ENCODE peak calls at places on chromosome 19, in five cellular contexts. One of them, this sample, is unnamed.

GRCh38 chr19:2391118-2391725 is 31.2 kb downstream of the TMPRSS9 start:
- DNase-seq in astrocyte: peak
- DNase-seq in heart right ventricle: no peak
- DNase-seq in psoas muscle: no peak
- DNase-seq in esophagus muscularis mucosa: no peak
- DNase-seq in this sample: peak

GRCh38 chr19:50384685-50385535 is 763 bp downstream of the POLD1 start:
- DNase-seq in heart right ventricle: no peak
- DNase-seq in astrocyte: peak
- DNase-seq in esophagus muscularis mucosa: no peak
- DNase-seq in psoas muscle: no peak
- DNase-seq in this sample: peak

GRCh38 chr19:3785464-3785937 is 680 bp downstream of the MATK start:
- DNase-seq in psoas muscle: no peak
- DNase-seq in heart right ventricle: no peak
- DNase-seq in astrocyte: no peak
- DNase-seq in esophagus muscularis mucosa: no peak
- DNase-seq in this sample: no peak

GRCh38 chr19:45423589-45424190 is at the start of gene ERCC1:
- DNase-seq in heart right ventricle: peak
- DNase-seq in psoas muscle: peak
- DNase-seq in esophagus muscularis mucosa: peak
- DNase-seq in astrocyte: peak
- DNase-seq in this sample: peak

GRCh38 chr19:56837892-56838679 is 2.4 kb downstream of the PEG3 start:
- DNase-seq in astrocyte: no peak
- DNase-seq in esophagus muscularis mucosa: no peak
- DNase-seq in heart right ventricle: peak
- DNase-seq in psoas muscle: peak
- DNase-seq in this sample: peak

GRCh38 chr19:51719251-51719901 is 4.4 kb downstream of the HAS1 start:
- DNase-seq in psoas muscle: no peak
- DNase-seq in esophagus muscularis mucosa: no peak
- DNase-seq in astrocyte: no peak
- DNase-seq in heart right ventricle: no peak
- DNase-seq in this sample: no peak

GRCh38 chr19:23318143-23318542 is 67.9 kb upstream of the ZNF724 start:
- DNase-seq in heart right ventricle: no peak
- DNase-seq in esophagus muscularis mucosa: no peak
- DNase-seq in psoas muscle: no peak
- DNase-seq in astrocyte: no peak
- DNase-seq in this sample: no peak

GRCh38 chr19:36771275-36772231 is 1.1 kb downstream of the ZNF850 start:
- DNase-seq in heart right ventricle: peak
- DNase-seq in astrocyte: peak
- DNase-seq in esophagus muscularis mucosa: peak
- DNase-seq in psoas muscle: peak
- DNase-seq in this sample: peak

GRCh38 chr19:32351807-32352630 is 6.6 kb downstream of the ZNF507 start:
- DNase-seq in psoas muscle: no peak
- DNase-seq in heart right ventricle: no peak
- DNase-seq in esophagus muscularis mucosa: no peak
- DNase-seq in astrocyte: peak
- DNase-seq in this sample: peak

GRCh38 chr19:38213911-38214625 is 10.0 kb downstream of the DPF1 start:
- DNase-seq in esophagus muscularis mucosa: no peak
- DNase-seq in astrocyte: peak
- DNase-seq in heart right ventricle: no peak
- DNase-seq in psoas muscle: no peak
- DNase-seq in this sample: peak

GRCh38 chr19:3192228-3192635 is 6.5 kb downstream of the NCLN start:
- DNase-seq in esophagus muscularis mucosa: no peak
- DNase-seq in astrocyte: no peak
- DNase-seq in psoas muscle: no peak
- DNase-seq in heart right ventricle: no peak
- DNase-seq in this sample: no peak

GRCh38 chr19:55405638-55406037 is 1.9 kb downstream of the UBE2S start:
- DNase-seq in astrocyte: no peak
- DNase-seq in esophagus muscularis mucosa: no peak
- DNase-seq in heart right ventricle: no peak
- DNase-seq in psoas muscle: no peak
- DNase-seq in this sample: no peak
- H3K4me3 ChIP-seq in astrocyte: peak
- H3K4me3 ChIP-seq in esophagus muscularis mucosa: no peak
- H3K4me3 ChIP-seq in heart right ventricle: no peak
- H3K4me3 ChIP-seq in psoas muscle: no peak
- H3K4me3 ChIP-seq in this sample: peak

GRCh38 chr19:39845172-39845571 is 1.0 kb downstream of the FBL start:
- DNase-seq in psoas muscle: no peak
- DNase-seq in esophagus muscularis mucosa: no peak
- DNase-seq in astrocyte: no peak
- DNase-seq in heart right ventricle: no peak
- DNase-seq in this sample: no peak
- H3K27ac ChIP-seq in psoas muscle: peak
- H3K27ac ChIP-seq in esophagus muscularis mucosa: peak
- H3K27ac ChIP-seq in astrocyte: peak
- H3K27ac ChIP-seq in heart right ventricle: no peak
- H3K27ac ChIP-seq in this sample: no peak

DNA sequence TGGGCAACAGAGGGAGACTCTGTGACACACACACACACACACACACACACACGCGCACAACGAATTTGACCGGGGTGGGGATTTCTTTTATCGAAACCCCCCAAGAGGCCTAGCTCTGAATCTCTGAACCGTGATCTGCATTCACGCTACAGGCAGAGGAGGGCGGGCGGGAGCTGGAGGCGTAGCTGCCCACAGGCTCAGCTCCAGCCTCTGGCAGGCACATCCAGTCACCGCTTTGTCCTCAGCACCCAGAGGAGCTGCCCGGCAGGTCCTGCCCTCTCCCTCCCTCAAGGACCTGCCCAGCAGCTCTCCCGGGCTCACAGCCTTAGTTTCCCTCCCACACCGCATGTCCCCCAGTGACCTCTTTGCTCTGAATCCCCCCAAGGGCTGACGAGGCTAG is 20.0 kb downstream of the CILP2 start:
- DNase-seq in astrocyte: no peak
- DNase-seq in esophagus muscularis mucosa: no peak
- DNase-seq in heart right ventricle: no peak
- DNase-seq in psoas muscle: no peak
- DNase-seq in this sample: no peak
- TF ChIP-seq CTCF in astrocyte: no peak
- TF ChIP-seq CTCF in esophagus muscularis mucosa: no peak
- TF ChIP-seq CTCF in heart right ventricle: no peak
- TF ChIP-seq CTCF in psoas muscle: no peak
- TF ChIP-seq CTCF in this sample: no peak

DNA sequence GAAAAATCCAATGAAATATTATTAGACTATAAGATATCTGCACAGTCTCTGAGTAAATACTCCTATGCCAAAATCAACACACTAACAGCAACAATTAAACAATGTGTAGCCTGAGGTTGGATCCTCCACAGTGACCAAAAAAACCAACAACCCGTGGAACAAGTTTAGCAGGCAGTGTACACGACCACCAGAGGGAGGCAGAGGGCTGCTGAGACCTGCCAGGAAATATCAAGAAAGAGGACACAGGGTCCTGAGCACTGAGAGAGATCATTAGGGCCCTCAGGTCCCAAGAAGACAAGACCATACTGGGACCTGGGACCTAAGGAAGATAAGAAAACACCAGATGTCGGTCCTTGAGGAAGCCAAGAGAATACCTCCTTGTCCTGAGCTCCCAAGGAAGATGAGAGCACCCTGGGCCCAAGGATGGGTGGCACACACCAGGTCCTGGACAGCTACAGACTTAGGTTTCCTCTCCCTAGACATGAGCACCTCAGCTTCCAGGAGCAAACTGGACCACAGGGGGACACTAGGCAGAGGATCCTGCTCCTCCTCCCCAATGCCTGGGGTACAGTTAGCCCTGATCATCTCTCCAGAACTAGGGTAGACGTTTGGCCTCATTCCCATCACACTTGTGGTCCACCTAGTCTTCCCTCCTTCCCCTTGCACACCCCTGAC is 822 bp upstream of the ZNF274 start:
- DNase-seq in psoas muscle: peak
- DNase-seq in esophagus muscularis mucosa: no peak
- DNase-seq in heart right ventricle: peak
- DNase-seq in astrocyte: no peak
- DNase-seq in this sample: peak
- H3K4me3 ChIP-seq in psoas muscle: peak
- H3K4me3 ChIP-seq in esophagus muscularis mucosa: peak
- H3K4me3 ChIP-seq in heart right ventricle: peak
- H3K4me3 ChIP-seq in astrocyte: peak
- H3K4me3 ChIP-seq in this sample: peak

GRCh38 chr19:17209126-17210036 is 5.8 kb upstream of the USE1 start:
- DNase-seq in astrocyte: no peak
- DNase-seq in psoas muscle: no peak
- DNase-seq in esophagus muscularis mucosa: no peak
- DNase-seq in heart right ventricle: no peak
- DNase-seq in this sample: no peak
- H3K27ac ChIP-seq in astrocyte: no peak
- H3K27ac ChIP-seq in psoas muscle: no peak
- H3K27ac ChIP-seq in esophagus muscularis mucosa: no peak
- H3K27ac ChIP-seq in heart right ventricle: no peak
- H3K27ac ChIP-seq in this sample: no peak

GRCh38 chr19:35061583-35062373 is 20.3 kb downstream of the HPN start:
- DNase-seq in astrocyte: peak
- DNase-seq in esophagus muscularis mucosa: no peak
- DNase-seq in heart right ventricle: no peak
- DNase-seq in psoas muscle: peak
- DNase-seq in this sample: no peak
- TF ChIP-seq CTCF in astrocyte: no peak
- TF ChIP-seq CTCF in esophagus muscularis mucosa: no peak
- TF ChIP-seq CTCF in heart right ventricle: no peak
- TF ChIP-seq CTCF in psoas muscle: no peak
- TF ChIP-seq CTCF in this sample: no peak

GRCh38 chr19:49335071-49335783 is at the start of gene CD37:
- DNase-seq in esophagus muscularis mucosa: no peak
- DNase-seq in astrocyte: no peak
- DNase-seq in psoas muscle: no peak
- DNase-seq in heart right ventricle: no peak
- DNase-seq in this sample: no peak
- H3K4me3 ChIP-seq in esophagus muscularis mucosa: peak
- H3K4me3 ChIP-seq in astrocyte: no peak
- H3K4me3 ChIP-seq in psoas muscle: peak
- H3K4me3 ChIP-seq in heart right ventricle: peak
- H3K4me3 ChIP-seq in this sample: no peak

DNA sequence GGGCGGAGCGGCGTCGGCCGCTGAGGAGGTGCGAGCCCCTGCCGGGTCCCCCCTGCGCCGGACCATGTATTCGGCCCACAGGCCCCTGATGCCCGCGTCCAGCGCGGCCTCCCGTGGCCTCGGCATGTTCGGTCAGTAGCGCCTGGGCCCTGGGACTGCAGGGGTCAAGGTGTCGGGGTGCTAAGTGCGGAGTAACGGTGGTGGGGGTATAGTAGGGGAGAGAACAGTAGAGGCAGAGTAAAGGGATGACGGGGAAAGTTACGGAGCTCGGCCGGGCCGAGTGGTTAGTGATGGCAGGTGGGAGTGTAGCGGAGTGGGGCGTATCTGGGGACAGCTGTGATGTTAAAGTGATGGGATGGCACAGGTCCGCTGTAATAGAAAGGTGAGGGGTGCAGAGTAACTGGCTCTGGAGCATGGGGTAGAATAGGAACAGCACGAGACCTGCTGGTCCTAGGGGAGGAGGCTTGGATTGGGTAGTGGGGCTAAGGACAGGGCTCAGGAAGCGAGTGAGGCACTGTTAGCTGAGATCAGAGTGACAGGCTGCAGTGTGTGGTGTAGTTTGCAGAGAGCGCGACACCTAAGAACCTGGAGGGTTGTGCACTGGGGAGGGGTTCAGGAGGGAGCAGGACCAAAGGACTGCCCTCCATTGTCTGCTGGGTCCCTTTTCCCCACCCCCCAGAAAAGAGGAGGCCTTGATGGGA is 15.7 kb downstream of the CIC start:
- DNase-seq in esophagus muscularis mucosa: no peak
- DNase-seq in psoas muscle: peak
- DNase-seq in heart right ventricle: no peak
- DNase-seq in astrocyte: no peak
- DNase-seq in this sample: no peak
- H3K27ac ChIP-seq in esophagus muscularis mucosa: peak
- H3K27ac ChIP-seq in psoas muscle: peak
- H3K27ac ChIP-seq in heart right ventricle: peak
- H3K27ac ChIP-seq in astrocyte: peak
- H3K27ac ChIP-seq in this sample: no peak

This sample was measured in brain microvascular endothelial cell.